ENCODE peak calls at places on chromosomes 7 and 10, in ten cellular contexts. O is CD8-positive, alpha-beta memory T cell; L is HEK293T; B is Panc1; R is C1 segment of cervical spinal cord; N is AG08396; W is BE2C; S is T-helper 2 cell; K is mucosa of gallbladder; C is sciatic nerve. X is an unnamed sample.

GRCh38 chr7:134777908-134778580 is 1.4 kb upstream of the CALD1 start:
- DNase-seq in O (no peak), L (no peak), B (no peak), R (no peak), N (no peak), W (no peak), S (no peak), K (no peak), C (no peak), X (no peak)

GRCh38 chr10:31071232-31071999 is 39.8 kb upstream of the ZNF438 start:
- DNase-seq in O (no peak), L (no peak), B (no peak), R (no peak), N (peak), W (no peak), S (no peak), K (no peak), C (no peak), X (no peak)

GRCh38 chr7:49791089-49791741 is 17.8 kb downstream of the VWC2 start:
- DNase-seq in O (no peak), L (no peak), B (peak), R (peak), N (no peak), W (peak), S (peak), K (no peak), C (no peak), X (peak)

GRCh38 chr7:31096882-31097258 is 44.8 kb downstream of the ADCYAP1R1 start:
- DNase-seq in O (no peak), L (no peak), B (no peak), R (no peak), N (no peak), W (no peak), S (no peak), K (no peak), C (peak), X (no peak)

GRCh38 chr7:44967571-44968446 is 11.0 kb downstream of the MYO1G start:
- DNase-seq in O (no peak), L (peak), B (no peak), R (no peak), N (peak), W (peak), S (no peak), K (no peak), C (peak), X (no peak)

GRCh38 chr7:135189221-135189662 is 18.7 kb upstream of the CYREN start:
- DNase-seq in O (no peak), L (no peak), B (no peak), R (peak), N (no peak), W (no peak), S (no peak), K (no peak), C (no peak), X (no peak)

GRCh38 chr10:96573036-96573435 is 13.8 kb downstream of the TM9SF3 start:
- DNase-seq in O (no peak), L (no peak), B (no peak), R (no peak), N (no peak), W (no peak), S (no peak), K (no peak), C (no peak), X (no peak)

GRCh38 chr7:53811555-53812079 is 730.6 kb upstream of the VSTM2A start:
- DNase-seq in O (no peak), L (no peak), B (no peak), R (no peak), N (no peak), W (no peak), S (peak), K (no peak), C (no peak), X (no peak)

GRCh38 chr10:35639651-35640311 is 2.3 kb downstream of the FZD8 start:
- DNase-seq in O (no peak), L (no peak), B (no peak), R (no peak), N (peak), W (peak), S (no peak), K (peak), C (peak), X (no peak)

GRCh38 chr7:50805425-50806130 is 22.9 kb upstream of the GRB10 start:
- DNase-seq in O (no peak), L (no peak), B (no peak), R (no peak), N (no peak), W (no peak), S (no peak), K (no peak), C (no peak), X (no peak)

GRCh38 chr10:77234599-77234998 is 403.0 kb downstream of the KCNMA1 start:
- DNase-seq in O (no peak), L (no peak), B (no peak), R (no peak), N (no peak), W (no peak), S (no peak), K (no peak), C (no peak), X (no peak)

GRCh38 chr7:98872328-98872924 is 2.6 kb upstream of the TMEM130 start:
- DNase-seq in O (no peak), L (peak), B (no peak), R (no peak), N (no peak), W (peak), S (peak), K (no peak), C (no peak), X (peak)

GRCh38 chr10:80163741-80164341 is 31.3 kb downstream of the PLAC9 start:
- DNase-seq in O (no peak), L (no peak), B (no peak), R (peak), N (peak), W (no peak), S (no peak), K (no peak), C (no peak), X (no peak)

GRCh38 chr10:80477813-80478212 is 23.7 kb downstream of the TSPAN14 start:
- DNase-seq in O (no peak), L (no peak), B (no peak), R (no peak), N (peak), W (no peak), S (no peak), K (no peak), C (no peak), X (no peak)

GRCh38 chr7:73851410-73852338 is 9.3 kb upstream of the TMEM270 start:
- DNase-seq in O (no peak), L (no peak), B (peak), R (no peak), N (peak), W (no peak), S (peak), K (peak), C (no peak), X (peak)

GRCh38 chr10:104242545-104242944 is 10.4 kb upstream of the CFAP43 start:
- DNase-seq in O (no peak), L (no peak), B (no peak), R (peak), N (no peak), W (no peak), S (no peak), K (no peak), C (no peak), X (no peak)

X was measured in KBM-7.